ENCODE peak calls at places on chromosomes 7 and 10, in four cellular contexts. D is spleen, Y is H1, A is upper lobe of left lung. T is an unnamed sample.

GRCh38 chr10:314871-315270 is 179.6 kb downstream of the ZMYND11 start:
- DNase-seq in D (no peak), Y (no peak), A (no peak), T (no peak)

GRCh38 chr7:91046322-91047088 is 217.7 kb upstream of the FZD1 start:
- DNase-seq in D (no peak), Y (no peak), A (no peak), T (no peak)

GRCh38 chr7:140403878-140404564 is at the start of gene RAB19:
- DNase-seq in A (peak; percentile 73), Y (peak; percentile 64), D (peak; percentile 88), T (no peak)

GRCh38 chr7:68734431-68734830 is 863.8 kb upstream of the AUTS2 start:
- DNase-seq in D (no peak), A (no peak), Y (no peak), T (no peak)

GRCh38 chr10:125001313-125002043 is 59.6 kb downstream of the ZRANB1 start:
- DNase-seq in Y (no peak), A (peak; percentile 46), D (peak; percentile 54), T (no peak)

GRCh38 chr7:151899513-151900360 is 22.8 kb upstream of the PRKAG2 start:
- DNase-seq in A (no peak), D (no peak), Y (no peak), T (no peak)

GRCh38 chr10:100828744-100829102 is 83.3 kb downstream of the PAX2 start:
- DNase-seq in Y (no peak), D (no peak), A (no peak), T (no peak)

GRCh38 chr7:155489862-155490696 is 32.1 kb downstream of the EN2 start:
- DNase-seq in Y (no peak), A (peak; percentile 85), D (peak; percentile 78), T (no peak)

GRCh38 chr7:7857143-7857583 is 111.4 kb upstream of the GLCCI1 start:
- DNase-seq in A (no peak), Y (no peak), D (no peak), T (no peak)

GRCh38 chr10:97532935-97533671 is 34.4 kb downstream of the UBTD1 start:
- DNase-seq in Y (no peak), A (no peak), D (no peak), T (no peak)

GRCh38 chr7:107079212-107079940 is 34.9 kb downstream of the PRKAR2B start:
- DNase-seq in A (peak; percentile 42), Y (no peak), D (no peak), T (no peak)

GRCh38 chr10:30215131-30215530 is 133.9 kb downstream of the MTPAP start:
- DNase-seq in Y (no peak), D (no peak), A (no peak), T (no peak)

GRCh38 chr7:41930538-41931262 is 227.8 kb upstream of the INHBA start:
- DNase-seq in A (no peak), Y (no peak), D (no peak), T (no peak)

GRCh38 chr10:24518981-24519597 is 204.6 kb downstream of the ARHGAP21 start:
- DNase-seq in Y (no peak), D (no peak), A (no peak), T (peak; percentile 1)

GRCh38 chr10:71435571-71436267 is 39.0 kb downstream of the CDH23 start:
- DNase-seq in D (peak; percentile 54), A (no peak), Y (no peak), T (peak; percentile 24)

GRCh38 chr7:24425664-24426063 is 141.7 kb downstream of the NPY start:
- DNase-seq in A (peak; percentile 39), Y (no peak), D (no peak), T (no peak)

GRCh38 chr7:24428676-24429075 is 144.6 kb upstream of the PALS2 start:
- DNase-seq in A (no peak), Y (no peak), D (no peak), T (no peak)

GRCh38 chr7:24432677-24433076 is 140.6 kb upstream of the PALS2 start:
- DNase-seq in A (peak; percentile 68), Y (no peak), D (no peak), T (no peak)

GRCh38 chr7:24422611-24423010 is 138.6 kb downstream of the NPY start:
- DNase-seq in D (no peak), Y (no peak), A (no peak), T (no peak)

GRCh38 chr7:24427048-24427447 is 143.1 kb downstream of the NPY start:
- DNase-seq in Y (peak; percentile 43), D (no peak), A (no peak), T (no peak)
- H3K4me3 ChIP-seq in Y (no peak overlapping the region), D (no peak overlapping the region), A (no peak overlapping the region), T (no peak overlapping the region)

GRCh38 chr7:33932832-33933468 is 27.6 kb downstream of the BMPER start:
- DNase-seq in D (peak; percentile 88), Y (peak; percentile 75), A (no peak), T (peak; percentile 51)
- TF ChIP-seq POLR2AphosphoS5 in D (peak; percentile 16), Y (no peak), A (no peak), T (no peak)

GRCh38 chr7:55649238-55649637 is 76.9 kb upstream of the VOPP1 start:
- DNase-seq in D (no peak), Y (no peak), A (no peak), T (no peak)
- H3K4me3 ChIP-seq in D (no peak overlapping the region), Y (no peak overlapping the region), A (no peak overlapping the region), T (no peak overlapping the region)

DNA sequence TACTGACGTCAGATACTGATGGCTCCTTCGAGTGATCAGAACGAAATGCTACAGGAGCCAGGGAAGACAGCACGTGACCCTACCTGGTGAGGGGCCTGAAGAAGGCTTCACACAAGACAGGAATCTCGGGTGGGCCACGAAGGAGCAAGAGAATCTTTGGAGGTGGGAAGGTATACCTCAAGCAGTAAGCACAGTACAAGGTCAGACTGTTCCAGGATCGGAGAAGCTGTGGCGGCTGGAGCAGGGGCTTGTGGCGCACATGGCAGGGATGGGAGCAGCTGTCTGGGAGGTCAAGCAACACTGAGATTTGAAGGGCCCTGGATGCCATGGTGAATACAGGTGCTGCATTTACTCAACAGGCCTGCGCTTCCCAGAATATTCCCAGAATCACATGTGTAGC is 45.4 kb downstream of the C10orf143 start:
- DNase-seq in A (no peak), D (no peak), Y (no peak), T (no peak)
- TF ChIP-seq POLR2AphosphoS5 in A (no peak), D (no peak), Y (no peak), T (no peak)

DNA sequence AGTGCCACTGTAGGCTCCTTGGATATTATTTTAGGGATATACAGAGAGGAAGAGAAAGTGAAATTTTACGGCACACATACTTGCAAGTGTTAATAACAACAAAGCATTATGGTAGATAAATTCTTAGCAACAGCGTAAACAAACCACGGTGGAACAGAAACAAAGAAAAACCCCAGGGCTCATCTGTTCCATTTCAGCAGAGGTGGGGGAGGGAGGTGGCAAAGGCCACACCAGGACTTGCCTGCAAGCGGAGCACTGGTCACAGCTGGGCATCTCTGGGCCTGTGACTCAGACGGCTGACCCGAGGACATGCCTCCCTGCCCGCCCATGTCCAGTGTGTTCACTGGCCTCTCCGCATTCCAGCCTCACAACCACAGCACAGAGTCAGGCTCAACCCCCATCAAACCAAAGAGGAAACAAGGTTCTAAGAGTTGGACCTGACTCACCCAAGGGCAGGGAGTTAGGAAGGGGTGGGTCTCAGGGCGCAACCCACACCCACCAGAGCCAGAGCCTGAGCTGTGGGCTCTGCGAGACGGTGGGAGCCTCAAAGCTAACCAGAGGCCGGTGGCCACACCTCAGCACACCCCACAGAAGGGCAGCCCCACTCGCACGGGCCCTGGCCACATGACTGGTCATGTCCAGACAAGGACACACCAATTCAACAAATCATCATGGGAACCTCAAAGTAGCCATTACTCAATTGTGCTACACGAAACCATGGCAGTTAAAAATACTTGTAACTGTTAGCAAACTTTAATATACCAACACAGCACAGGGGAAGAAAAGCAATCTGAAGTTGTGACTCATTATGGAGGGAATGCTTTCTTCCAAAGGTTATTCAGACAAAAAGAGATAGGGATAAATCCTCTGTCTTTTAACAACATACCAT is 10.7 kb downstream of the ESYT2 start:
- DNase-seq in A (peak; percentile 85), Y (peak; percentile 50), D (peak; percentile 86), T (peak; percentile 55)
- H3K4me3 ChIP-seq in A (no peak overlapping the region), Y (no peak overlapping the region), D (no peak overlapping the region), T (peak overlapping the region; percentile 38)

DNA sequence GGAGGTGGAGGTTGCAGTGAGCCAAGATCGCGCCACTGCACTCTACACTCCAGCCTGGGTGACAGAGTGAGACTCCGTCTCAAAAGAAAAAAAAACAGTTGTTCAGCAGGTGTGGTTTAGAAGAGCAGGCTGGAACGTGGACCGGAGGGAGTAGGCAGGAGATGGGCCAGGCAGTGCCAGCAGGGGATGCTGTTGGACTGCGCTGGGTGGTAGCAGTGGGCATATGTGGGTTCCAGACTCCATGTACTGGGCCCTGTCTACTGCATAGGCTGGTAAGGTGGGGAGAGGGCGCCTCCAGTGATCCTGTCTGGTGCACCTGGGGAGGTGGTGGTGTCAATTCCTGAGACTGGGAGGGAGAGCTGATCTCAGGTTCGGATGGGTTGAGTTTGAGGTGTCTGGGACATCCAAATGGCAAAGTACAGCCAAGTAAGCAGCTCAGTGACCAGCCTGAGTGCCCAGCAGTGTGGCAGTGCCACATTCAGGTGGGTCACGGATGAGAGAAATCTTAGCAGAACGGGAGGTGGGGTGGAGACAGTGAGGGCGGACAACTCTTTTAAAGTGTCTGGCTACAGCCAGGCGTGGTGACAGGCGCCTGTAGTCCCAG is 25.9 kb downstream of the SFXN4 start:
- DNase-seq in A (no peak), Y (peak; percentile 19), D (peak; percentile 88), T (peak; percentile 74)
- TF ChIP-seq POLR2AphosphoS5 in A (no peak), Y (no peak), D (peak; percentile 41), T (peak; percentile 5)

T was measured in HL-60.